ENCODE peak calls at places on chromosomes 2 and 18, in ten cellular contexts. One of them, this sample, is unnamed.

GRCh38 chr2:216015722-216016464 is 2.5 kb upstream of the MREG start:
- DNase-seq in AG04450: no peak
- DNase-seq in mammary epithelial cell: no peak
- DNase-seq in psoas muscle: no peak
- DNase-seq in foreskin fibroblast: no peak
- DNase-seq in brain microvascular endothelial cell: no peak
- DNase-seq in GM06990: peak
- DNase-seq in A549: no peak
- DNase-seq in IMR-90: no peak
- DNase-seq in AG10803: no peak
- DNase-seq in this sample: no peak

GRCh38 chr2:214069254-214069653 is 341.6 kb upstream of the VWC2L start:
- DNase-seq in AG10803: peak
- DNase-seq in psoas muscle: no peak
- DNase-seq in mammary epithelial cell: peak
- DNase-seq in A549: peak
- DNase-seq in GM06990: no peak
- DNase-seq in AG04450: peak
- DNase-seq in foreskin fibroblast: peak
- DNase-seq in IMR-90: peak
- DNase-seq in brain microvascular endothelial cell: peak
- DNase-seq in this sample: peak

GRCh38 chr2:23146011-23146410 is 239.0 kb upstream of the KLHL29 start:
- DNase-seq in foreskin fibroblast: no peak
- DNase-seq in AG10803: no peak
- DNase-seq in mammary epithelial cell: no peak
- DNase-seq in psoas muscle: no peak
- DNase-seq in A549: no peak
- DNase-seq in AG04450: no peak
- DNase-seq in brain microvascular endothelial cell: no peak
- DNase-seq in IMR-90: no peak
- DNase-seq in GM06990: no peak
- DNase-seq in this sample: no peak

GRCh38 chr18:11970466-11971220 is 10.7 kb upstream of the IMPA2 start:
- DNase-seq in psoas muscle: no peak
- DNase-seq in A549: no peak
- DNase-seq in GM06990: no peak
- DNase-seq in IMR-90: no peak
- DNase-seq in AG10803: no peak
- DNase-seq in AG04450: no peak
- DNase-seq in brain microvascular endothelial cell: no peak
- DNase-seq in foreskin fibroblast: no peak
- DNase-seq in mammary epithelial cell: no peak
- DNase-seq in this sample: no peak

GRCh38 chr2:119114266-119114665 is 44.3 kb downstream of the C1QL2 start:
- DNase-seq in mammary epithelial cell: no peak
- DNase-seq in brain microvascular endothelial cell: no peak
- DNase-seq in foreskin fibroblast: no peak
- DNase-seq in IMR-90: no peak
- DNase-seq in A549: no peak
- DNase-seq in AG04450: no peak
- DNase-seq in AG10803: no peak
- DNase-seq in GM06990: no peak
- DNase-seq in psoas muscle: no peak
- DNase-seq in this sample: no peak

GRCh38 chr2:11743531-11743815 is 3.0 kb upstream of the LPIN1 start:
- DNase-seq in mammary epithelial cell: no peak
- DNase-seq in brain microvascular endothelial cell: no peak
- DNase-seq in psoas muscle: peak
- DNase-seq in IMR-90: no peak
- DNase-seq in foreskin fibroblast: no peak
- DNase-seq in AG04450: no peak
- DNase-seq in AG10803: no peak
- DNase-seq in A549: no peak
- DNase-seq in GM06990: no peak
- DNase-seq in this sample: no peak

GRCh38 chr2:221097568-221097915 is 474.6 kb downstream of the EPHA4 start:
- DNase-seq in psoas muscle: no peak
- DNase-seq in GM06990: no peak
- DNase-seq in IMR-90: peak
- DNase-seq in mammary epithelial cell: peak
- DNase-seq in foreskin fibroblast: no peak
- DNase-seq in A549: no peak
- DNase-seq in AG04450: peak
- DNase-seq in brain microvascular endothelial cell: peak
- DNase-seq in AG10803: peak
- DNase-seq in this sample: no peak

GRCh38 chr2:130288467-130289403 is 54.0 kb upstream of the IMP4 start:
- DNase-seq in psoas muscle: no peak
- DNase-seq in A549: no peak
- DNase-seq in AG04450: no peak
- DNase-seq in GM06990: no peak
- DNase-seq in AG10803: no peak
- DNase-seq in mammary epithelial cell: no peak
- DNase-seq in IMR-90: no peak
- DNase-seq in brain microvascular endothelial cell: no peak
- DNase-seq in foreskin fibroblast: no peak
- DNase-seq in this sample: no peak

GRCh38 chr2:1366546-1367134 is 46.6 kb upstream of the TPO start:
- DNase-seq in foreskin fibroblast: no peak
- DNase-seq in psoas muscle: peak
- DNase-seq in A549: no peak
- DNase-seq in AG10803: no peak
- DNase-seq in mammary epithelial cell: no peak
- DNase-seq in brain microvascular endothelial cell: no peak
- DNase-seq in GM06990: no peak
- DNase-seq in IMR-90: no peak
- DNase-seq in AG04450: no peak
- DNase-seq in this sample: no peak

GRCh38 chr2:216108967-216109921 is at the start of gene XRCC5:
- DNase-seq in foreskin fibroblast: peak
- DNase-seq in brain microvascular endothelial cell: peak
- DNase-seq in IMR-90: peak
- DNase-seq in AG04450: peak
- DNase-seq in psoas muscle: peak
- DNase-seq in A549: peak
- DNase-seq in mammary epithelial cell: peak
- DNase-seq in AG10803: peak
- DNase-seq in GM06990: peak
- DNase-seq in this sample: peak

GRCh38 chr2:127165539-127165935 is 54.6 kb downstream of the CYP27C1 start:
- DNase-seq in brain microvascular endothelial cell: no peak
- DNase-seq in A549: no peak
- DNase-seq in AG04450: no peak
- DNase-seq in foreskin fibroblast: no peak
- DNase-seq in IMR-90: no peak
- DNase-seq in mammary epithelial cell: no peak
- DNase-seq in AG10803: no peak
- DNase-seq in psoas muscle: no peak
- DNase-seq in GM06990: no peak
- DNase-seq in this sample: no peak

GRCh38 chr2:196177124-196177523 is 5.7 kb upstream of the STK17B start:
- DNase-seq in AG10803: no peak
- DNase-seq in brain microvascular endothelial cell: no peak
- DNase-seq in psoas muscle: no peak
- DNase-seq in A549: no peak
- DNase-seq in foreskin fibroblast: no peak
- DNase-seq in IMR-90: no peak
- DNase-seq in AG04450: no peak
- DNase-seq in mammary epithelial cell: no peak
- DNase-seq in GM06990: no peak
- DNase-seq in this sample: no peak

GRCh38 chr2:196172976-196173375 is 1.6 kb upstream of the STK17B start:
- DNase-seq in AG04450: no peak
- DNase-seq in GM06990: no peak
- DNase-seq in psoas muscle: no peak
- DNase-seq in brain microvascular endothelial cell: no peak
- DNase-seq in IMR-90: no peak
- DNase-seq in mammary epithelial cell: no peak
- DNase-seq in A549: no peak
- DNase-seq in AG10803: no peak
- DNase-seq in foreskin fibroblast: no peak
- DNase-seq in this sample: no peak

GRCh38 chr2:196174424-196174823 is 3.0 kb upstream of the STK17B start:
- DNase-seq in mammary epithelial cell: no peak
- DNase-seq in IMR-90: no peak
- DNase-seq in psoas muscle: no peak
- DNase-seq in AG10803: no peak
- DNase-seq in A549: no peak
- DNase-seq in GM06990: no peak
- DNase-seq in AG04450: no peak
- DNase-seq in foreskin fibroblast: no peak
- DNase-seq in brain microvascular endothelial cell: no peak
- DNase-seq in this sample: no peak

GRCh38 chr2:196173505-196173904 is 2.1 kb upstream of the STK17B start:
- DNase-seq in IMR-90: peak
- DNase-seq in psoas muscle: no peak
- DNase-seq in AG10803: no peak
- DNase-seq in A549: no peak
- DNase-seq in GM06990: no peak
- DNase-seq in AG04450: no peak
- DNase-seq in brain microvascular endothelial cell: no peak
- DNase-seq in mammary epithelial cell: no peak
- DNase-seq in foreskin fibroblast: no peak
- DNase-seq in this sample: no peak

GRCh38 chr2:196176142-196176738 is 4.9 kb upstream of the STK17B start:
- DNase-seq in mammary epithelial cell: no peak
- DNase-seq in foreskin fibroblast: no peak
- DNase-seq in brain microvascular endothelial cell: no peak
- DNase-seq in psoas muscle: no peak
- DNase-seq in AG10803: no peak
- DNase-seq in A549: no peak
- DNase-seq in AG04450: no peak
- DNase-seq in GM06990: peak
- DNase-seq in IMR-90: no peak
- DNase-seq in this sample: no peak
- H3K4me3 ChIP-seq in mammary epithelial cell: no peak
- H3K4me3 ChIP-seq in foreskin fibroblast: no peak
- H3K4me3 ChIP-seq in brain microvascular endothelial cell: no peak
- H3K4me3 ChIP-seq in psoas muscle: no peak
- H3K4me3 ChIP-seq in AG10803: no peak
- H3K4me3 ChIP-seq in A549: no peak
- H3K4me3 ChIP-seq in AG04450: no peak
- H3K4me3 ChIP-seq in GM06990: peak
- H3K4me3 ChIP-seq in IMR-90: no peak
- H3K4me3 ChIP-seq in this sample: no peak

GRCh38 chr2:120765031-120765910 is 29.6 kb downstream of the GLI2 start:
- DNase-seq in foreskin fibroblast: no peak
- DNase-seq in AG04450: no peak
- DNase-seq in AG10803: no peak
- DNase-seq in mammary epithelial cell: no peak
- DNase-seq in GM06990: no peak
- DNase-seq in IMR-90: peak
- DNase-seq in A549: no peak
- DNase-seq in brain microvascular endothelial cell: no peak
- DNase-seq in psoas muscle: peak
- DNase-seq in this sample: peak

GRCh38 chr2:120763931-120764330 is 28.3 kb downstream of the GLI2 start:
- DNase-seq in mammary epithelial cell: no peak
- DNase-seq in psoas muscle: no peak
- DNase-seq in foreskin fibroblast: no peak
- DNase-seq in AG10803: no peak
- DNase-seq in IMR-90: no peak
- DNase-seq in GM06990: no peak
- DNase-seq in A549: no peak
- DNase-seq in AG04450: no peak
- DNase-seq in brain microvascular endothelial cell: no peak
- DNase-seq in this sample: no peak

GRCh38 chr2:120765911-120766757 is 30.5 kb downstream of the GLI2 start:
- DNase-seq in IMR-90: peak
- DNase-seq in AG10803: peak
- DNase-seq in brain microvascular endothelial cell: peak
- DNase-seq in GM06990: no peak
- DNase-seq in A549: no peak
- DNase-seq in foreskin fibroblast: peak
- DNase-seq in mammary epithelial cell: no peak
- DNase-seq in AG04450: peak
- DNase-seq in psoas muscle: peak
- DNase-seq in this sample: peak

GRCh38 chr2:120763516-120763915 is 27.8 kb downstream of the GLI2 start:
- DNase-seq in mammary epithelial cell: no peak
- DNase-seq in A549: peak
- DNase-seq in brain microvascular endothelial cell: no peak
- DNase-seq in GM06990: no peak
- DNase-seq in AG10803: peak
- DNase-seq in IMR-90: no peak
- DNase-seq in psoas muscle: no peak
- DNase-seq in AG04450: no peak
- DNase-seq in foreskin fibroblast: no peak
- DNase-seq in this sample: peak

GRCh38 chr2:120764434-120764833 is 28.8 kb downstream of the GLI2 start:
- DNase-seq in A549: no peak
- DNase-seq in brain microvascular endothelial cell: no peak
- DNase-seq in AG10803: peak
- DNase-seq in GM06990: no peak
- DNase-seq in foreskin fibroblast: no peak
- DNase-seq in IMR-90: no peak
- DNase-seq in mammary epithelial cell: no peak
- DNase-seq in AG04450: no peak
- DNase-seq in psoas muscle: no peak
- DNase-seq in this sample: no peak
- TF ChIP-seq CTCF in A549: no peak
- TF ChIP-seq CTCF in brain microvascular endothelial cell: no peak
- TF ChIP-seq CTCF in AG10803: no peak
- TF ChIP-seq CTCF in GM06990: no peak
- TF ChIP-seq CTCF in foreskin fibroblast: no peak
- TF ChIP-seq CTCF in IMR-90: no peak
- TF ChIP-seq CTCF in mammary epithelial cell: no peak
- TF ChIP-seq CTCF in AG04450: no peak
- TF ChIP-seq CTCF in psoas muscle: no peak
- TF ChIP-seq CTCF in this sample: no peak

DNA sequence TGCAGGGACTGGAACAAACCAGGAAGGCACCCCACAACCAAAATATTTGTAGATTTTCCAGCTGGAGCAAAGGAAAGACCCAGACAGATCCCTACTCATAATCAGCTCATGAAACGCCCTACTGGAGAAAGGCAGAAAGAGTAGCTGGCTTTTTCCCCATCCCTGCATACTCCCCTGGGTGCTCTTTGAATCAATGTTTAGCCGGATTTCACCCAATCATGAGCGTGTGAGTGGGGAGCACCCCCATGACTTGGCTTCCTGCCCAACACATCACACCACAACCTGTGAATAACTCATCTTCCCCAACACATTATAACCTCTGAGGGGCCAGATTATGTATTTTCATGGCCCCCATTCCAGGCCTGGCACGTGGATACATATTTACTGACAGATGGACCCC is 35.1 kb upstream of the SLC14A1 start:
- DNase-seq in AG10803: no peak
- DNase-seq in AG04450: no peak
- DNase-seq in psoas muscle: no peak
- DNase-seq in mammary epithelial cell: no peak
- DNase-seq in foreskin fibroblast: no peak
- DNase-seq in A549: no peak
- DNase-seq in IMR-90: no peak
- DNase-seq in GM06990: no peak
- DNase-seq in brain microvascular endothelial cell: peak
- DNase-seq in this sample: peak
- H3K4me3 ChIP-seq in AG10803: no peak
- H3K4me3 ChIP-seq in AG04450: no peak
- H3K4me3 ChIP-seq in psoas muscle: no peak
- H3K4me3 ChIP-seq in mammary epithelial cell: no peak
- H3K4me3 ChIP-seq in foreskin fibroblast: no peak
- H3K4me3 ChIP-seq in A549: no peak
- H3K4me3 ChIP-seq in IMR-90: no peak
- H3K4me3 ChIP-seq in GM06990: no peak
- H3K4me3 ChIP-seq in brain microvascular endothelial cell: no peak
- H3K4me3 ChIP-seq in this sample: no peak

GRCh38 chr2:200577000-200577399 is 8.8 kb upstream of the AOX1 start:
- DNase-seq in AG10803: no peak
- DNase-seq in IMR-90: no peak
- DNase-seq in A549: no peak
- DNase-seq in foreskin fibroblast: no peak
- DNase-seq in mammary epithelial cell: no peak
- DNase-seq in brain microvascular endothelial cell: no peak
- DNase-seq in psoas muscle: no peak
- DNase-seq in AG04450: no peak
- DNase-seq in GM06990: no peak
- DNase-seq in this sample: no peak
- TF ChIP-seq CTCF in AG10803: peak
- TF ChIP-seq CTCF in IMR-90: no peak
- TF ChIP-seq CTCF in A549: no peak
- TF ChIP-seq CTCF in foreskin fibroblast: no peak
- TF ChIP-seq CTCF in mammary epithelial cell: no peak
- TF ChIP-seq CTCF in brain microvascular endothelial cell: peak
- TF ChIP-seq CTCF in psoas muscle: no peak
- TF ChIP-seq CTCF in AG04450: peak
- TF ChIP-seq CTCF in GM06990: no peak
- TF ChIP-seq CTCF in this sample: peak

This sample was measured in choroid plexus epithelial cell.